ENCODE peak calls at places on chromosomes 7 and 10, in four cellular contexts. Y is MV-4-11, Z is SW480, N is psoas muscle. C is an unnamed sample.

GRCh38 chr7:98802088-98802780 is 67.6 kb downstream of the TMEM130 start:
- DNase-seq in Y (peak; percentile 97), Z (peak; percentile 73), N (peak; percentile 33), C (peak; percentile 55)

GRCh38 chr10:7872041-7872442 is 53.7 kb downstream of the TAF3 start:
- DNase-seq in Y (no peak), Z (peak; percentile 18), N (no peak), C (peak; percentile 0)

GRCh38 chr10:129568562-129569344 is 101.7 kb downstream of the MGMT start:
- DNase-seq in Y (no peak), Z (no peak), N (no peak), C (no peak)

GRCh38 chr7:159370-160270 is 32.8 kb upstream of the FAM20C start:
- DNase-seq in Y (no peak), Z (no peak), N (no peak), C (no peak)

GRCh38 chr7:15707570-15707969 is 21.1 kb upstream of the MEOX2 start:
- DNase-seq in Y (no peak), Z (no peak), N (no peak), C (no peak)

GRCh38 chr7:112485766-112486165 is 5.0 kb downstream of the LSMEM1 start:
- DNase-seq in Y (no peak), Z (no peak), N (no peak), C (no peak)

GRCh38 chr7:9149499-9150082 is 716.2 kb downstream of the NXPH1 start:
- DNase-seq in Y (peak; percentile 92), Z (no peak), N (no peak), C (no peak)

GRCh38 chr7:42082144-42082543 is 154.9 kb downstream of the GLI3 start:
- DNase-seq in Y (no peak), Z (no peak), N (no peak), C (no peak)

GRCh38 chr7:32155712-32156111 is 85.5 kb upstream of the PDE1C start:
- DNase-seq in Y (no peak), Z (no peak), N (no peak), C (no peak)

GRCh38 chr7:105493928-105494325 is 28.1 kb downstream of the PUS7 start:
- DNase-seq in Y (no peak), Z (peak; percentile 27), N (no peak), C (no peak)

GRCh38 chr7:143279186-143280098 is 5.3 kb upstream of the TMEM139 start:
- DNase-seq in Y (no peak), Z (peak; percentile 88), N (no peak), C (no peak)

GRCh38 chr7:83060218-83060617 is 102.5 kb downstream of the PCLO start:
- DNase-seq in Y (no peak), Z (peak; percentile 11), N (no peak), C (no peak)

GRCh38 chr10:58178811-58179210 is 88.9 kb downstream of the IPMK start:
- DNase-seq in Y (no peak), Z (no peak), N (no peak), C (no peak)

GRCh38 chr7:98119257-98119918 is 12.7 kb downstream of the LMTK2 start:
- DNase-seq in Y (no peak), Z (no peak), N (no peak), C (no peak)

GRCh38 chr7:73823873-73824597 is 6.8 kb upstream of the CLDN4 start:
- DNase-seq in Y (no peak), Z (no peak), N (no peak), C (no peak)

GRCh38 chr7:137539111-137539715 is 195.7 kb upstream of the PTN start:
- DNase-seq in Y (peak; percentile 62), Z (no peak), N (no peak), C (no peak)